ENCODE peak calls at places on chromosomes 5 and 9, in eight cellular contexts. C, U, I, Q, A, S, E and D are unnamed samples.

GRCh38 chr5:98583572-98583971 is 189.9 kb upstream of the RGMB start:
- DNase-seq in C (no peak), U (no peak), I (no peak), Q (no peak), A (no peak), S (no peak), E (no peak), D (no peak)

GRCh38 chr5:130282044-130282443 is 377.8 kb downstream of the CHSY3 start:
- DNase-seq in C (no peak), U (no peak), I (no peak), Q (peak), A (no peak), S (no peak), E (no peak), D (no peak)

GRCh38 chr5:177365845-177366527 is 8.3 kb downstream of the RGS14 start:
- DNase-seq in C (no peak), U (no peak), I (no peak), Q (no peak), A (no peak), S (no peak), E (no peak), D (no peak)

GRCh38 chr5:72624641-72625236 is 117.5 kb upstream of the ZNF366 start:
- DNase-seq in C (no peak), U (no peak), I (no peak), Q (peak), A (no peak), S (peak), E (no peak), D (no peak)

GRCh38 chr9:114655689-114656088 is 1.9 kb downstream of the TEX53 start:
- DNase-seq in C (no peak), U (no peak), I (no peak), Q (peak), A (no peak), S (no peak), E (no peak), D (no peak)

GRCh38 chr9:89468271-89468960 is 29.5 kb downstream of the SEMA4D start:
- DNase-seq in C (no peak), U (no peak), I (no peak), Q (no peak), A (no peak), S (no peak), E (no peak), D (peak)

GRCh38 chr9:113604393-113604792 is 140.9 kb downstream of the RGS3 start:
- DNase-seq in C (no peak), U (no peak), I (no peak), Q (no peak), A (no peak), S (no peak), E (no peak), D (no peak)

GRCh38 chr5:2155556-2155955 is 272.8 kb upstream of the IRX4 start:
- DNase-seq in C (no peak), U (no peak), I (no peak), Q (no peak), A (no peak), S (no peak), E (no peak), D (no peak)

GRCh38 chr5:140734354-140734753 is 34.1 kb downstream of the ZMAT2 start:
- DNase-seq in C (no peak), U (no peak), I (no peak), Q (no peak), A (no peak), S (no peak), E (no peak), D (no peak)

GRCh38 chr5:65483474-65484346 is 2.0 kb upstream of the ADAMTS6 start:
- DNase-seq in C (no peak), U (no peak), I (no peak), Q (peak), A (no peak), S (no peak), E (no peak), D (no peak)

GRCh38 chr5:174503461-174504265 is 220.7 kb upstream of the MSX2 start:
- DNase-seq in C (peak), U (no peak), I (no peak), Q (peak), A (no peak), S (no peak), E (no peak), D (no peak)

GRCh38 chr9:37840560-37841194 is 40.1 kb downstream of the DCAF10 start:
- DNase-seq in C (no peak), U (no peak), I (no peak), Q (peak), A (no peak), S (no peak), E (no peak), D (no peak)

GRCh38 chr9:137516144-137516917 is 33.9 kb downstream of the PNPLA7 start:
- DNase-seq in C (no peak), U (no peak), I (no peak), Q (no peak), A (no peak), S (peak), E (no peak), D (no peak)

GRCh38 chr9:122132539-122132938 is 27.0 kb downstream of the NDUFA8 start:
- DNase-seq in C (no peak), U (no peak), I (no peak), Q (no peak), A (no peak), S (no peak), E (no peak), D (no peak)

GRCh38 chr9:121222524-121223171 is 21.0 kb upstream of the RAB14 start:
- DNase-seq in C (no peak), U (no peak), I (no peak), Q (peak), A (no peak), S (no peak), E (no peak), D (no peak)

GRCh38 chr9:17757816-17758215 is 178.9 kb downstream of the SH3GL2 start:
- DNase-seq in C (no peak), U (no peak), I (no peak), Q (no peak), A (no peak), S (no peak), E (no peak), D (no peak)

GRCh38 chr9:125522328-125522725 is 184.7 kb downstream of the MAPKAP1 start:
- DNase-seq in C (no peak), U (no peak), I (no peak), Q (peak), A (no peak), S (no peak), E (no peak), D (no peak)

GRCh38 chr5:114192108-114192507 is 169.8 kb upstream of the KCNN2 start:
- DNase-seq in C (no peak), U (no peak), I (no peak), Q (peak), A (no peak), S (no peak), E (no peak), D (no peak)

GRCh38 chr9:83620841-83621636 is 1.9 kb upstream of the IDNK start:
- DNase-seq in C (peak), U (peak), I (peak), Q (peak), A (no peak), S (no peak), E (no peak), D (peak)

GRCh38 chr9:125043631-125044030 is 99.7 kb downstream of the SCAI start:
- DNase-seq in C (no peak), U (no peak), I (no peak), Q (no peak), A (peak), S (no peak), E (no peak), D (no peak)

GRCh38 chr5:78887384-78888118 is 97.6 kb downstream of the ARSB start:
- DNase-seq in C (no peak), U (no peak), I (no peak), Q (no peak), A (no peak), S (no peak), E (no peak), D (no peak)

GRCh38 chr9:133239533-133240090 is 30.6 kb upstream of the OBP2B start:
- DNase-seq in C (no peak), U (no peak), I (no peak), Q (no peak), A (no peak), S (peak), E (no peak), D (no peak)

GRCh38 chr9:130912932-130913598 is 16.5 kb upstream of the QRFP start:
- DNase-seq in C (peak), U (no peak), I (no peak), Q (no peak), A (no peak), S (no peak), E (no peak), D (no peak)

GRCh38 chr5:173614591-173614990 is 1.9 kb downstream of the BOD1 start:
- DNase-seq in C (no peak), U (no peak), I (no peak), Q (no peak), A (no peak), S (no peak), E (no peak), D (no peak)

GRCh38 chr5:137333461-137333860 is 165.7 kb downstream of the SPOCK1 start:
- DNase-seq in C (no peak), U (no peak), I (no peak), Q (no peak), A (no peak), S (no peak), E (no peak), D (no peak)

GRCh38 chr5:96936431-96937221 is 746 bp downstream of the LNPEP start:
- DNase-seq in C (peak), U (peak), I (peak), Q (no peak), A (no peak), S (peak), E (no peak), D (peak)

GRCh38 chr9:11962327-11962726 is 730.9 kb upstream of the TYRP1 start:
- DNase-seq in C (no peak), U (no peak), I (no peak), Q (peak), A (no peak), S (no peak), E (no peak), D (no peak)